ENCODE peak calls at places on chromosomes 6 and 20, in nine cellular contexts. One of them, this sample, is unnamed.

GRCh38 chr20:2740702-2741101 is 48.1 kb downstream of the EBF4 start:
- DNase-seq in astrocyte of the spinal cord: no peak
- DNase-seq in left cardiac atrium: no peak
- DNase-seq in activated CD4-positive, alpha-beta T cell treated with anti-CD3 and anti-CD28 coated beads, Interleukin-2, amount 50 U/mL, for 1 hour: no peak
- DNase-seq in RPMI8226: no peak
- DNase-seq in fibroblast of lung: no peak
- DNase-seq in CD8-positive, alpha-beta memory T cell: no peak
- DNase-seq in SJSA1: no peak
- DNase-seq in HCT116: no peak
- DNase-seq in this sample: no peak

GRCh38 chr6:5325173-5325572 is 63.9 kb downstream of the FARS2 start:
- DNase-seq in astrocyte of the spinal cord: no peak
- DNase-seq in left cardiac atrium: no peak
- DNase-seq in activated CD4-positive, alpha-beta T cell treated with anti-CD3 and anti-CD28 coated beads, Interleukin-2, amount 50 U/mL, for 1 hour: no peak
- DNase-seq in RPMI8226: peak
- DNase-seq in fibroblast of lung: no peak
- DNase-seq in CD8-positive, alpha-beta memory T cell: no peak
- DNase-seq in SJSA1: no peak
- DNase-seq in HCT116: no peak
- DNase-seq in this sample: no peak

GRCh38 chr6:123901441-123901840 is 97.8 kb downstream of the NKAIN2 start:
- DNase-seq in astrocyte of the spinal cord: peak
- DNase-seq in left cardiac atrium: no peak
- DNase-seq in activated CD4-positive, alpha-beta T cell treated with anti-CD3 and anti-CD28 coated beads, Interleukin-2, amount 50 U/mL, for 1 hour: no peak
- DNase-seq in RPMI8226: no peak
- DNase-seq in fibroblast of lung: no peak
- DNase-seq in CD8-positive, alpha-beta memory T cell: no peak
- DNase-seq in SJSA1: no peak
- DNase-seq in HCT116: no peak
- DNase-seq in this sample: no peak

GRCh38 chr6:23656257-23656731 is 469.7 kb upstream of the NRSN1 start:
- DNase-seq in astrocyte of the spinal cord: no peak
- DNase-seq in left cardiac atrium: no peak
- DNase-seq in activated CD4-positive, alpha-beta T cell treated with anti-CD3 and anti-CD28 coated beads, Interleukin-2, amount 50 U/mL, for 1 hour: no peak
- DNase-seq in RPMI8226: no peak
- DNase-seq in fibroblast of lung: peak
- DNase-seq in CD8-positive, alpha-beta memory T cell: no peak
- DNase-seq in SJSA1: no peak
- DNase-seq in HCT116: no peak
- DNase-seq in this sample: no peak

GRCh38 chr20:50048420-50049166 is 64.4 kb downstream of the UBE2V1 start:
- DNase-seq in astrocyte of the spinal cord: peak
- DNase-seq in left cardiac atrium: peak
- DNase-seq in activated CD4-positive, alpha-beta T cell treated with anti-CD3 and anti-CD28 coated beads, Interleukin-2, amount 50 U/mL, for 1 hour: no peak
- DNase-seq in RPMI8226: peak
- DNase-seq in fibroblast of lung: peak
- DNase-seq in CD8-positive, alpha-beta memory T cell: no peak
- DNase-seq in SJSA1: no peak
- DNase-seq in HCT116: no peak
- DNase-seq in this sample: peak

GRCh38 chr6:152552616-152553209 is 84.4 kb downstream of the SYNE1 start:
- DNase-seq in astrocyte of the spinal cord: peak
- DNase-seq in left cardiac atrium: peak
- DNase-seq in activated CD4-positive, alpha-beta T cell treated with anti-CD3 and anti-CD28 coated beads, Interleukin-2, amount 50 U/mL, for 1 hour: no peak
- DNase-seq in RPMI8226: peak
- DNase-seq in fibroblast of lung: peak
- DNase-seq in CD8-positive, alpha-beta memory T cell: peak
- DNase-seq in SJSA1: peak
- DNase-seq in HCT116: peak
- DNase-seq in this sample: peak

GRCh38 chr6:74458536-74458935 is 747.3 kb downstream of the COL12A1 start:
- DNase-seq in astrocyte of the spinal cord: no peak
- DNase-seq in left cardiac atrium: no peak
- DNase-seq in activated CD4-positive, alpha-beta T cell treated with anti-CD3 and anti-CD28 coated beads, Interleukin-2, amount 50 U/mL, for 1 hour: no peak
- DNase-seq in RPMI8226: no peak
- DNase-seq in fibroblast of lung: peak
- DNase-seq in CD8-positive, alpha-beta memory T cell: no peak
- DNase-seq in SJSA1: no peak
- DNase-seq in HCT116: no peak
- DNase-seq in this sample: no peak

GRCh38 chr20:63854069-63854765 is 7.1 kb upstream of the ABHD16B start:
- DNase-seq in astrocyte of the spinal cord: no peak
- DNase-seq in left cardiac atrium: no peak
- DNase-seq in activated CD4-positive, alpha-beta T cell treated with anti-CD3 and anti-CD28 coated beads, Interleukin-2, amount 50 U/mL, for 1 hour: no peak
- DNase-seq in RPMI8226: no peak
- DNase-seq in fibroblast of lung: peak
- DNase-seq in CD8-positive, alpha-beta memory T cell: no peak
- DNase-seq in SJSA1: peak
- DNase-seq in HCT116: no peak
- DNase-seq in this sample: no peak

GRCh38 chr6:40409716-40410397 is 177.3 kb downstream of the LRFN2 start:
- DNase-seq in astrocyte of the spinal cord: peak
- DNase-seq in left cardiac atrium: no peak
- DNase-seq in activated CD4-positive, alpha-beta T cell treated with anti-CD3 and anti-CD28 coated beads, Interleukin-2, amount 50 U/mL, for 1 hour: no peak
- DNase-seq in RPMI8226: no peak
- DNase-seq in fibroblast of lung: no peak
- DNase-seq in CD8-positive, alpha-beta memory T cell: no peak
- DNase-seq in SJSA1: no peak
- DNase-seq in HCT116: no peak
- DNase-seq in this sample: no peak

GRCh38 chr20:24868396-24868927 is 80.6 kb upstream of the CST7 start:
- DNase-seq in astrocyte of the spinal cord: no peak
- DNase-seq in left cardiac atrium: no peak
- DNase-seq in activated CD4-positive, alpha-beta T cell treated with anti-CD3 and anti-CD28 coated beads, Interleukin-2, amount 50 U/mL, for 1 hour: no peak
- DNase-seq in RPMI8226: no peak
- DNase-seq in fibroblast of lung: no peak
- DNase-seq in CD8-positive, alpha-beta memory T cell: no peak
- DNase-seq in SJSA1: no peak
- DNase-seq in HCT116: no peak
- DNase-seq in this sample: no peak